ENCODE peak calls at places on chromosomes 12 and 14, in ten cellular contexts. A is GM10248; W is EH; N is tibial artery; D is endodermal cell; L is activated T-helper 1 cell treated with anti-CD3 and anti-CD28 coated beads, Interleukin-12 subunit alpha, Interleukin-12 subunit beta, Interleukin-2, Interleukin-4 antibody, amounts not matched to agents 30 ng/mL and 10 ng/mL and 1 ng/mL, durations not matched to agents 14 hours and 24 hours and 36 hours; U is CD4-positive, alpha-beta T cell; Z is A549; Y is activated CD4-positive, alpha-beta T cell treated with anti-CD3 and anti-CD28 coated beads, Interleukin-2, amount 50 U/mL, for 24 hours; H is T-cell. M is an unnamed sample.
A peak's percentile ranks its signal among the peaks of the same experiment; 100 is the strongest.

GRCh38 chr12:124248862-124249825 is 45.7 kb upstream of the RFLNA start:
- DNase-seq in A (no peak), D (no peak), L (no peak), W (no peak), U (no peak), Z (no peak), Y (no peak), H (no peak), N (no peak), M (no peak)

GRCh38 chr14:24430682-24431568 is 1.2 kb downstream of the KHNYN start:
- DNase-seq in Z (no peak), H (peak; percentile 73), N (peak; percentile 80), W (peak; percentile 70), L (peak; percentile 70), Y (peak; percentile 65), A (peak; percentile 77), U (peak; percentile 43), D (no peak), M (peak; percentile 46)

GRCh38 chr12:71626768-71627167 is 36.9 kb downstream of the ZFC3H1 start:
- DNase-seq in U (no peak), D (no peak), W (peak; percentile 52), Y (no peak), A (no peak), N (no peak), L (no peak), Z (no peak), H (no peak), M (peak; percentile 43)

GRCh38 chr12:132190012-132190755 is 45.9 kb downstream of the NOC4L start:
- DNase-seq in H (no peak), Y (no peak), W (no peak), D (peak; percentile 90), Z (peak; percentile 31), N (no peak), A (no peak), L (no peak), U (no peak), M (no peak)

GRCh38 chr12:42468341-42468821 is 121.2 kb downstream of the PRICKLE1 start:
- DNase-seq in D (no peak), Y (no peak), W (no peak), A (no peak), U (no peak), H (peak; percentile 1), N (no peak), L (no peak), Z (no peak), M (no peak)

GRCh38 chr14:53037016-53037415 is 86.2 kb upstream of the FERMT2 start:
- DNase-seq in N (no peak), Y (no peak), U (no peak), H (no peak), L (no peak), W (no peak), A (no peak), Z (no peak), D (no peak), M (no peak)

GRCh38 chr14:60757617-60758016 is 23.1 kb downstream of the MNAT1 start:
- DNase-seq in L (no peak), W (peak; percentile 69), N (no peak), A (no peak), D (no peak), Z (no peak), Y (no peak), U (no peak), H (no peak), M (peak; percentile 63)

GRCh38 chr12:49220972-49221371 is 32.1 kb upstream of the TUBA1A start:
- DNase-seq in U (no peak), A (no peak), D (no peak), L (no peak), Z (no peak), H (no peak), W (no peak), Y (no peak), N (peak; percentile 17), M (no peak)

GRCh38 chr12:52085682-52086180 is 6.2 kb downstream of the SMIM41 start:
- DNase-seq in N (no peak), W (no peak), L (no peak), D (no peak), Y (no peak), A (no peak), U (no peak), Z (no peak), H (no peak), M (no peak)

GRCh38 chr12:32118806-32119205 is 12.2 kb downstream of the BICD1 start:
- DNase-seq in Z (no peak), D (peak; percentile 48), A (no peak), N (no peak), H (no peak), W (no peak), Y (no peak), U (no peak), L (no peak), M (no peak)